ENCODE peak calls at places on chromosomes 7 and 10, in six cellular contexts. K is HCT116, Z is K562, G is SK-N-SH, X is GM12878, E is HepG2. J is an unnamed sample. For H4K20me1, the result is how much of the 10 kb centered on the place peaks cover.

GRCh38 chr10:91689731-91690168 is 56.9 kb upstream of the PPP1R3C start:
- DNase-seq in K (no peak), Z (no peak), G (no peak), X (no peak), E (no peak), J (peak)

GRCh38 chr7:88835147-88835728 is 39.7 kb upstream of the TEX47 start:
- DNase-seq in K (peak), Z (peak), G (peak), X (peak), E (peak), J (peak)

GRCh38 chr10:16927536-16927935 is 110.3 kb upstream of the RSU1 start:
- DNase-seq in K (no peak), Z (no peak), G (no peak), X (no peak), E (no peak), J (no peak)

GRCh38 chr10:124105594-124105993 is 12.2 kb upstream of the CHST15 start:
- DNase-seq in K (no peak), Z (no peak), G (no peak), X (no peak), E (no peak), J (no peak)

GRCh38 chr7:114243019-114243507 is 171.6 kb upstream of the FOXP2 start:
- DNase-seq in K (peak), Z (no peak), G (no peak), X (no peak), E (no peak), J (no peak)

GRCh38 chr7:142303650-142304049 is 45.8 kb upstream of the PRSS58 start:
- DNase-seq in K (peak), Z (peak), G (peak), X (no peak), E (no peak), J (peak)

GRCh38 chr7:158910254-158911053 is 54.1 kb downstream of the DYNC2I1 start:
- DNase-seq in K (no peak), Z (peak), G (no peak), X (no peak), E (no peak), J (peak)

GRCh38 chr7:131329176-131329570 is 1.5 kb downstream of the MKLN1 start:
- DNase-seq in K (no peak), Z (peak), G (no peak), X (no peak), E (no peak), J (no peak)

GRCh38 chr7:100944138-100944537 is 5.2 kb upstream of the MUC3A start:
- DNase-seq in K (no peak), Z (no peak), G (no peak), X (no peak), E (no peak), J (no peak)

GRCh38 chr7:32357535-32358277 is 132.5 kb downstream of the LSM5 start:
- DNase-seq in K (peak), Z (no peak), G (no peak), X (no peak), E (no peak), J (peak)

GRCh38 chr10:105974803-105975456 is 1189.6 kb downstream of the SORCS1 start:
- DNase-seq in K (no peak), Z (no peak), G (no peak), X (no peak), E (no peak), J (peak)

GRCh38 chr10:126376956-126377355 is 11.3 kb downstream of the ADAM12 start:
- DNase-seq in K (no peak), Z (no peak), G (no peak), X (no peak), E (no peak), J (no peak)

GRCh38 chr7:18265611-18266281 is 229.8 kb upstream of the HDAC9 start:
- DNase-seq in K (no peak), Z (no peak), G (no peak), X (no peak), E (no peak), J (no peak)

GRCh38 chr7:111356941-111357340 is 205.4 kb downstream of the IMMP2L start:
- DNase-seq in K (no peak), Z (no peak), G (no peak), X (no peak), E (no peak), J (no peak)

GRCh38 chr7:20597339-20597738 is 18.1 kb upstream of the ABCB5 start:
- DNase-seq in K (no peak), Z (no peak), G (no peak), X (no peak), E (no peak), J (no peak)

GRCh38 chr7:147279516-147279915 is 1162.9 kb downstream of the CNTNAP2 start:
- DNase-seq in K (no peak), Z (no peak), G (no peak), X (no peak), E (peak), J (no peak)

GRCh38 chr7:131325179-131325840 is 2.4 kb upstream of the MKLN1 start:
- DNase-seq in K (no peak), Z (peak), G (no peak), X (no peak), E (peak), J (no peak)

GRCh38 chr10:28180654-28181053 is 122.2 kb downstream of the MPP7 start:
- DNase-seq in K (peak), Z (no peak), G (no peak), X (no peak), E (peak), J (no peak)

GRCh38 chr10:51876979-51877378 is 177.6 kb upstream of the CSTF2T start:
- DNase-seq in K (no peak), Z (no peak), G (no peak), X (no peak), E (no peak), J (no peak)

GRCh38 chr7:3991771-3992231 is 690.3 kb upstream of the FOXK1 start:
- DNase-seq in K (no peak), Z (no peak), G (peak), X (no peak), E (no peak), J (no peak)

GRCh38 chr7:2601065-2601464 is 30.7 kb upstream of the TTYH3 start:
- DNase-seq in K (no peak), Z (no peak), G (no peak), X (no peak), E (no peak), J (peak)

GRCh38 chr10:57986422-57986821 is 281.3 kb downstream of the IPMK start:
- DNase-seq in K (no peak), Z (no peak), G (no peak), X (no peak), E (peak), J (no peak)

GRCh38 chr10:50653758-50654157 is 30.0 kb upstream of the SGMS1 start:
- DNase-seq in K (no peak), Z (peak), G (no peak), X (no peak), E (no peak), J (no peak)

GRCh38 chr10:84613336-84614021 is 285.1 kb downstream of the CCSER2 start:
- DNase-seq in K (peak), Z (peak), G (peak), X (no peak), E (peak), J (peak)

GRCh38 chr10:70139151-70139996 is 6.7 kb upstream of the AIFM2 start:
- DNase-seq in K (no peak), Z (no peak), G (no peak), X (no peak), E (no peak), J (peak)

GRCh38 chr10:72819053-72819452 is 74.5 kb upstream of the OIT3 start:
- DNase-seq in K (no peak), Z (no peak), G (no peak), X (no peak), E (no peak), J (no peak)

GRCh38 chr7:8433477-8434289 is at the start of gene NXPH1:
- DNase-seq in K (no peak), Z (peak), G (peak), X (no peak), E (peak), J (peak)

GRCh38 chr7:15889501-15889900 is 203.0 kb upstream of the MEOX2 start:
- DNase-seq in K (peak), Z (peak), G (peak), X (no peak), E (no peak), J (peak)

GRCh38 chr7:45176886-45177731 is 19.5 kb downstream of the RAMP3 start:
- DNase-seq in K (no peak), Z (no peak), G (no peak), X (no peak), E (no peak), J (no peak)

GRCh38 chr7:121515181-121515580 is 119.1 kb upstream of the FAM3C start:
- DNase-seq in K (no peak), Z (no peak), G (no peak), X (no peak), E (no peak), J (no peak)

GRCh38 chr10:89373916-89374711 is 3.7 kb upstream of the IFIT1B start:
- DNase-seq in K (no peak), Z (peak), G (peak), X (no peak), E (peak), J (no peak)

GRCh38 chr7:26451997-26452396 is 160.3 kb downstream of the SNX10 start:
- DNase-seq in K (no peak), Z (no peak), G (no peak), X (no peak), E (no peak), J (peak)

GRCh38 chr7:139370943-139371313 is 11.2 kb downstream of the LUC7L2 start:
- DNase-seq in K (no peak), Z (no peak), G (no peak), X (no peak), E (no peak), J (peak)

GRCh38 chr7:75054744-75055527 is 18.7 kb downstream of the RCC1L start:
- DNase-seq in K (no peak), Z (no peak), G (no peak), X (no peak), E (no peak), J (no peak)

GRCh38 chr10:97974526-97975525 is 55.6 kb downstream of the CRTAC1 start:
- DNase-seq in K (no peak), Z (no peak), G (peak), X (no peak), E (no peak), J (peak)

GRCh38 chr7:101669307-101669706 is 40.2 kb upstream of the MYL10 start:
- DNase-seq in K (no peak), Z (peak), G (no peak), X (no peak), E (no peak), J (peak)

DNA sequence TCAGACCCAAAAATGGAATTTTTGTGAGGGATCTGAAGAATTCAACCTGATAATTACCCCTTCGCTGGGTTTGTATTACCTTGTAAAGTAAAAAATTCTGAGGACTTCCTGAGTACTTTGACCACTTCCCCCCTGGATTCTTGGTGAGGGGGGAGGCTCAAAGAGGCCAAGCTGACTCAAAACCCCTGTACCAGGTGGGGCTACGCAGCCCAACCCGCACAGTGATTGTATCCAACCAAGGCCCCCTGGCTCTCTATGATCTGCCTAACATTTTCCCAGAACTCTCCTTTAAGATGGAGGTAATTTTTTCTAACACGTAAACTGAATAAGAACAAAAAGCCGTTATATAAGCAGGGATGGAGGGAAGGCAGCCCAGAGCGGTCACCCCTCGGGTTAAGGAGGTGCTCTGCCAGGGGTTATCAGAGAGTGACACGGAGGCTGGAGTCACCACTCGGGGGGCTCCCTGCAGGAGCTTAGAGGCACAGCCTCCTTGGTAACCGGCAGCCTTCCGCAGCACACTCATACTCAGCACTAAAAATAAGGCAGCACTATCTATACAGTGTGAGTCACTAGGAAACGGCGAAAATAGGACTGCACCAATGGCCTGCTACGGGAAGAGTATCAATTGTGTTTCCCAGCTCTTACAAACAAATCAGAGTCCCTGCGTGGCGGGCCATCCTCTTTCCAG is 255.4 kb downstream of the ELMO1 start:
- DNase-seq in K (no peak), Z (peak), G (no peak), X (no peak), E (no peak), J (no peak)
- TF ChIP-seq REST in K (no peak), Z (no peak), G (no peak), X (no peak), E (no peak), J (no peak)

DNA sequence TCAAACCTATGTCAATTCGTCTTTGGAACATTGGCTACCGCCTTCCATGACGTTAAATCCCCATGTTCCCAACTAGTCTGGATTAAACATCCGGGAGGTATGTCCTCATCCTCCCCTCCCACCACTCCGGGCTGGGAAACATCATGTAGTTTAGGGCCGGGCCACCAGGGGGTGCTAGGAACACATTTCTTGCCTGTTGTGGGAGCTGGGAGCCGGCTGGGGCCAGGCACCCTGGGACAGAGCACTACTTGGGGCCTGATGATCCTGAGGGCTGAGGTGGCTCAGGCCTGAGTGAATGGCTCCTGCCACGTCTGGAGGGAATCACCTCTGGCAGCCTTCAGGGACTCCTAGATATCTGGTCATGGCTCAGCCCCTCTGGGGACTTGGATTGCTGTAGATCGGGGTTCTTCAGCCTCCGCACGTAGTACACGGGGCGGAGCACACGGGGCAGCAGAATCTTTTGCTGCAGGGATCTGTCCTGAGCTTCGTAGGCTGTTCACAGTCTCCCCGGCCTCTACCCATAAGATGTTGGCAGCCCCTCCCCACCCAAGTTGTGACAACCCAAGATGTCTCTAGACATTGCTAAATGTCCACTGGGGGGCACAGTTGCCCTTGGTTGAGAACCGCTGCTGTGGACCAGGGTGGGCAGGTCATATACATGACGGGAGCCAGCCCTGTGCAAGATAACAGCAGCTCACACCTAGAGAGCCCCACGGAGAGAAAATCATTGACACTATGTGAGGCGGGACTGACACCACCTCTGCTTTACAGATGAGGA is 141.2 kb upstream of the ZNF716 start:
- DNase-seq in K (no peak), Z (peak), G (peak), X (no peak), E (no peak), J (peak)
- TF ChIP-seq CTCF in K (peak), Z (peak), G (peak), X (no peak), E (no peak), J (no peak)

DNA sequence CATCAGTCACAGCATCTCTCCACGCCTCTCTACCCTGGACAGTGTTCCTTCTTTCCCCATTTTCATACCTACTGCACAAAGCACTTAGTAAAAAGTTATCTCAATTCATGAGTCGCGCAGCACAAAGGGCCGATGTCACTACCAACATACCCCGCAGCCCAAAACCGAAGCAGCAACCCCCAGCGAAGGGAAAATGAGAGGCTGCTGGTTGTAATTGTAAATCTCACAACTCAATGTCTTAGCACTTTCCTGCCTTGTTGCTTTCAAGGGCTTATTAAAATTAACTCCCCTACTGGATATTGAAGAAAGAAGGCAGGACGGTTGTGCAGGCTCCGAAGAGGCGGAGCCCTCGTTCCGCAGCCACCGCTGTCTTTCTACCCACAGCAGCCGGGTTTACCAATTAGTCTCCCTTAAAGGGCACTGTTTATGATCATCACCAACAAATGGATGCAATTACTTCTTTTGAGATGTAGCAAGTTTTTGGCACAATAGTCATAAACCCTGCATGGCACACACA is 6.5 kb downstream of the DIP2C start:
- DNase-seq in K (no peak), Z (no peak), G (peak), X (no peak), E (no peak), J (no peak)
- H4K20me1 ChIP-seq in K (under half), Z (under half), G (under half), X (under half), E (under half), J (under half)

GRCh38 chr7:70805360-70805759 is 326.6 kb upstream of the GALNT17 start:
- DNase-seq in K (no peak), Z (no peak), G (no peak), X (peak), E (no peak), J (no peak)
- TF ChIP-seq REST in K (no peak), Z (no peak), G (no peak), X (no peak), E (no peak), J (no peak)

GRCh38 chr7:87507446-87507845 is 32.0 kb upstream of the ABCB4 start:
- DNase-seq in K (no peak), Z (no peak), G (no peak), X (no peak), E (peak), J (peak)
- TF ChIP-seq CTCF in K (peak), Z (peak), G (peak), X (no peak), E (peak), J (peak)